ENCODE peak calls at places on chromosome X, in six cellular contexts. C, Y, S, T, L and E are unnamed samples.

GRCh38 chrX:46754450-46755075 is 4.4 kb downstream of the SLC9A7 start:
- DNase-seq in C (no peak), S (no peak), Y (no peak), L (no peak), T (peak), E (no peak)

GRCh38 chrX:9681422-9681821 is 84.2 kb downstream of the GPR143 start:
- DNase-seq in C (no peak), Y (no peak), T (no peak), S (no peak), L (no peak), E (no peak)

GRCh38 chrX:15953801-15954200 is 99.2 kb upstream of the AP1S2 start:
- DNase-seq in Y (no peak), C (no peak), S (no peak), T (no peak), L (no peak), E (no peak)

GRCh38 chrX:95721011-95721410 is 963.6 kb upstream of the DIAPH2 start:
- DNase-seq in T (no peak), C (no peak), L (no peak), S (no peak), Y (no peak), E (no peak)

GRCh38 chrX:150610446-150610845 is 42.0 kb downstream of the MTM1 start:
- DNase-seq in S (no peak), Y (no peak), T (no peak), C (no peak), L (no peak), E (no peak)

GRCh38 chrX:10237255-10237654 is 80.5 kb downstream of the CLCN4 start:
- DNase-seq in S (no peak), Y (no peak), L (no peak), T (no peak), C (no peak), E (no peak)

GRCh38 chrX:45801554-45801953 is 600.9 kb upstream of the DIPK2B start:
- DNase-seq in T (no peak), Y (peak), S (no peak), C (no peak), L (no peak), E (no peak)

GRCh38 chrX:49041683-49042529 is 1.3 kb downstream of the TFE3 start:
- DNase-seq in S (no peak), C (no peak), Y (peak), L (no peak), T (no peak), E (no peak)

GRCh38 chrX:149630681-149631292 is 805 bp downstream of the TMEM185A start:
- DNase-seq in C (no peak), S (no peak), Y (peak), L (peak), T (no peak), E (peak)

GRCh38 chrX:113269203-113269602 is 428.6 kb upstream of the AMOT start:
- DNase-seq in S (no peak), C (no peak), L (no peak), T (no peak), Y (no peak), E (no peak)

GRCh38 chrX:129833153-129834004 is 10.3 kb downstream of the ZDHHC9 start:
- DNase-seq in L (no peak), C (no peak), T (no peak), S (no peak), Y (no peak), E (no peak)

GRCh38 chrX:77446029-77446585 is 1.1 kb upstream of the FGF16 start:
- DNase-seq in C (no peak), S (peak), Y (no peak), L (no peak), T (no peak), E (no peak)

GRCh38 chrX:104118765-104119164 is 6.4 kb downstream of the ZCCHC18 start:
- DNase-seq in L (no peak), Y (no peak), T (no peak), C (no peak), S (no peak), E (no peak)

GRCh38 chrX:38879631-38880220 is 78.5 kb downstream of the MID1IP1 start:
- DNase-seq in L (no peak), C (no peak), Y (no peak), S (no peak), T (no peak), E (no peak)

GRCh38 chrX:119488749-119489148 is 20.5 kb downstream of the SLC25A5 start:
- DNase-seq in C (no peak), T (no peak), S (peak), Y (peak), L (peak), E (peak)

GRCh38 chrX:99371976-99372595 is 1038.0 kb downstream of the PCDH19 start:
- DNase-seq in C (no peak), Y (peak), T (no peak), S (no peak), L (no peak), E (no peak)

GRCh38 chrX:68043713-68044438 is 389.4 kb downstream of the OPHN1 start:
- DNase-seq in C (no peak), S (no peak), Y (no peak), L (no peak), T (no peak), E (no peak)

GRCh38 chrX:17608898-17609297 is 128.4 kb upstream of the SCML1 start:
- DNase-seq in L (no peak), Y (no peak), T (no peak), S (no peak), C (no peak), E (no peak)

GRCh38 chrX:129717902-129718301 is 20.9 kb upstream of the XPNPEP2 start:
- DNase-seq in C (no peak), T (no peak), S (no peak), Y (no peak), L (no peak), E (no peak)

GRCh38 chrX:37959212-37960021 is 46.9 kb upstream of the SYTL5 start:
- DNase-seq in L (peak), C (no peak), T (no peak), Y (no peak), S (no peak), E (no peak)

GRCh38 chrX:118847676-118848075 is 24.1 kb downstream of the ZCCHC12 start:
- DNase-seq in L (peak), Y (peak), T (no peak), C (peak), S (no peak), E (peak)

GRCh38 chrX:149830192-149830873 is 48.6 kb downstream of the MAGEA9 start:
- DNase-seq in L (no peak), Y (no peak), C (no peak), S (peak), T (peak), E (no peak)

GRCh38 chrX:24465524-24465850 is 401 bp downstream of the PDK3 start:
- DNase-seq in L (no peak), Y (no peak), T (no peak), S (no peak), C (no peak), E (no peak)

GRCh38 chrX:18210470-18210869 is 10.2 kb downstream of the BEND2 start:
- DNase-seq in C (no peak), Y (no peak), T (no peak), L (no peak), S (no peak), E (no peak)

GRCh38 chrX:21225643-21226042 is 148.6 kb upstream of the CNKSR2 start:
- DNase-seq in S (no peak), C (no peak), Y (no peak), L (no peak), T (no peak), E (no peak)

GRCh38 chrX:69313622-69314290 is 148.5 kb upstream of the PJA1 start:
- DNase-seq in S (peak), C (no peak), T (no peak), Y (peak), L (no peak), E (no peak)

GRCh38 chrX:72368796-72369195 is 63.1 kb upstream of the CITED1 start:
- DNase-seq in Y (no peak), L (no peak), S (no peak), T (no peak), C (no peak), E (no peak)

GRCh38 chrX:93420635-93421034 is 252.7 kb downstream of the NAP1L3 start:
- DNase-seq in Y (no peak), S (no peak), T (no peak), L (no peak), C (no peak), E (no peak)

GRCh38 chrX:42131856-42132255 is 208.5 kb upstream of the CASK start:
- DNase-seq in Y (no peak), S (no peak), T (no peak), C (no peak), L (no peak), E (no peak)

GRCh38 chrX:67780694-67781109 is 236.9 kb downstream of the AR start:
- DNase-seq in L (no peak), S (no peak), T (no peak), Y (no peak), C (no peak), E (peak)

GRCh38 chrX:84729809-84730208 is 227.6 kb upstream of the HDX start:
- DNase-seq in T (peak), Y (peak), L (peak), S (no peak), C (no peak), E (peak)

GRCh38 chrX:139890991-139891700 is 41.7 kb downstream of the ATP11C start:
- DNase-seq in T (no peak), C (no peak), Y (no peak), L (no peak), S (no peak), E (peak)

GRCh38 chrX:40434947-40435346 is 145.8 kb upstream of the ATP6AP2 start:
- DNase-seq in S (peak), Y (peak), C (no peak), T (no peak), L (no peak), E (peak)

GRCh38 chrX:41389311-41389888 is 55.4 kb downstream of the DDX3X start:
- DNase-seq in Y (no peak), C (no peak), S (no peak), L (peak), T (no peak), E (no peak)

GRCh38 chrX:95884196-95884595 is 800.4 kb upstream of the DIAPH2 start:
- DNase-seq in Y (no peak), T (no peak), C (no peak), S (no peak), L (no peak), E (no peak)

GRCh38 chrX:21975827-21976226 is 35.3 kb downstream of the SMS start:
- DNase-seq in L (no peak), T (no peak), S (no peak), C (no peak), Y (no peak), E (no peak)

GRCh38 chrX:90026730-90027129 is 105.0 kb downstream of the TGIF2LX start:
- DNase-seq in T (no peak), S (no peak), Y (no peak), C (no peak), L (no peak), E (no peak)

GRCh38 chrX:107775000-107775733 is 420 bp downstream of the TSC22D3 start:
- DNase-seq in S (peak), Y (no peak), C (no peak), L (no peak), T (no peak), E (no peak)

GRCh38 chrX:107773206-107773605 is 2.4 kb downstream of the TSC22D3 start:
- DNase-seq in L (no peak), C (no peak), S (no peak), Y (no peak), T (no peak), E (no peak)

GRCh38 chrX:107775734-107776511 is at the start of gene TSC22D3:
- DNase-seq in C (peak), L (peak), Y (peak), S (peak), T (no peak), E (peak)

GRCh38 chrX:107776649-107777535 is 641 bp upstream of the NCBP2L start:
- DNase-seq in L (peak), T (peak), S (peak), Y (peak), C (peak), E (peak)

GRCh38 chrX:107773906-107774435 is 1.6 kb downstream of the TSC22D3 start:
- DNase-seq in Y (no peak), T (no peak), L (no peak), C (no peak), S (no peak), E (no peak)
- H3K9ac ChIP-seq in Y (no peak), T (no peak), L (no peak), C (no peak), S (no peak), E (no peak)

DNA sequence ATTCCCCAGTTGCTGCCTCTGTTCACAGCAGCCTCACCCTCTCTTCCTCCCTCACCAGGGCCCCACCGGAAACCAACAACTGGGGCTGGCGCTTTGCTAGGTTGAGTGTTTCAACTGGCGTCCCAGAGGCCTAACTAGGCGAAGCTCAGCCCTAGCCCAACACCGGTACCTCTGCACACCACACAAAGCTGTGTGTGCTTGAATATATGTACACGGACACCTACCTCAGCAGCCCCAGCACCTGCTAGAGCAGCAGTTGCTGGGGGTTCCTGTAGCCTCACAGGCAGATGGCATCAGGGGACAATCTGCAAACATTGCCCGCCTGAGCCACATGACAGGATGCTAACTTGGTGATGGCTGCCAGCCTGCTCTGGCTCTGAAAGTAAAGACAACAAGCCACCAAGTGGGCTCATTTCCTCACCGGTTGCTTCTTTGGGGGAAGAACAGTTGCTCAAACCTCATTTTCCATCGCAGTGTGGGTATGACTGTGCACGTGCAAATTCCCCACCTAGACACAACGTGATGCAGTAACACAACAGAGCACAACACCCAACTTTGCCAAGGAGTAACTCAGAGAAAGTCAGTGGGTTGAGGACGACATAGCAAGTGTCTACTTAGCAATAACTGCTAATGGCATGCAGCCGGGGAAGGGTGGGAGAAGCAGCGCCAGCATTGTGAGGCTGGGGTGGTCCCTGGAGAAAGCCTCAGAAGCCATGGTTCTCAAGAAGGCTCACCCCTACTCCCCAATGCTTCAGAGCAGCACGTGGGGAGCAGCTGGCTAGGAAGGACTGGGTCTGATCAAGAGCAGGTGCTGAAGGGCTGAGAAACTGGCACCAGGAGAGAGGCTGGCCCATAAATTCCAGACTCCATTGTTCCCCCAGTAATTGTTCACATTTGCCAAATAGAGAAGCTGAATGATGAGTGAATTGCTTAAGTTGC is 139.5 kb downstream of the SH3KBP1 start:
- DNase-seq in L (no peak), S (no peak), T (no peak), Y (no peak), C (no peak), E (no peak)
- TF ChIP-seq JUND in L (no peak), S (no peak), T (no peak), Y (no peak), C (no peak), E (no peak)

GRCh38 chrX:110087485-110088356 is 84.8 kb downstream of the TMEM164 start:
- DNase-seq in L (no peak), C (peak), Y (no peak), T (no peak), S (no peak), E (no peak)
- H3K9ac ChIP-seq in L (no peak), C (peak), Y (peak), T (no peak), S (no peak), E (peak)

GRCh38 chrX:107573016-107573415 is 55.3 kb upstream of the PRPS1 start:
- DNase-seq in T (no peak), L (no peak), C (no peak), S (no peak), Y (no peak), E (peak)

GRCh38 chrX:107574054-107574683 is 54.1 kb upstream of the PRPS1 start:
- DNase-seq in Y (no peak), S (no peak), L (peak), T (no peak), C (no peak), E (no peak)

GRCh38 chrX:107567370-107567769 is 60.9 kb upstream of the PRPS1 start:
- DNase-seq in L (no peak), S (no peak), Y (no peak), C (no peak), T (no peak), E (peak)

GRCh38 chrX:107574711-107575110 is 53.6 kb upstream of the PRPS1 start:
- DNase-seq in L (no peak), C (no peak), S (no peak), T (no peak), Y (no peak), E (no peak)

GRCh38 chrX:107571296-107571998 is 56.9 kb upstream of the PRPS1 start:
- DNase-seq in Y (no peak), S (no peak), L (peak), T (no peak), C (peak), E (no peak)
- TF ChIP-seq JUND in Y (peak), S (no peak), L (no peak), T (no peak), C (no peak), E (no peak)